ENCODE peak calls at places on chromosomes 2 and 18, in four cellular contexts. One of them, this sample, is unnamed.

GRCh38 chr18:25826377-25826776 is 264.0 kb downstream of the SS18 start:
- DNase-seq in K562: no peak
- DNase-seq in GM12878: no peak
- DNase-seq in HepG2: no peak
- DNase-seq in this sample: no peak

GRCh38 chr2:160039166-160039903 is 23.1 kb downstream of the PLA2R1 start:
- DNase-seq in K562: no peak
- DNase-seq in GM12878: no peak
- DNase-seq in HepG2: no peak
- DNase-seq in this sample: no peak

GRCh38 chr2:177165731-177166711 is 46.6 kb upstream of the HNRNPA3 start:
- DNase-seq in GM12878: peak
- DNase-seq in K562: no peak
- DNase-seq in HepG2: peak
- DNase-seq in this sample: no peak

GRCh38 chr2:64857581-64858471 is 131.4 kb upstream of the SLC1A4 start:
- DNase-seq in HepG2: no peak
- DNase-seq in GM12878: no peak
- DNase-seq in K562: no peak
- DNase-seq in this sample: no peak

GRCh38 chr2:101190753-101191516 is 39.8 kb upstream of the TBC1D8 start:
- DNase-seq in GM12878: no peak
- DNase-seq in K562: no peak
- DNase-seq in HepG2: no peak
- DNase-seq in this sample: no peak

GRCh38 chr18:39946623-39947061 is 2008.4 kb upstream of the PIK3C3 start:
- DNase-seq in GM12878: no peak
- DNase-seq in K562: no peak
- DNase-seq in HepG2: no peak
- DNase-seq in this sample: no peak

GRCh38 chr18:13804305-13804704 is 19.6 kb upstream of the MC5R start:
- DNase-seq in GM12878: peak
- DNase-seq in K562: no peak
- DNase-seq in HepG2: no peak
- DNase-seq in this sample: no peak

GRCh38 chr2:177029501-177029900 is 183.1 kb upstream of the HNRNPA3 start:
- DNase-seq in GM12878: no peak
- DNase-seq in K562: no peak
- DNase-seq in HepG2: no peak
- DNase-seq in this sample: no peak

GRCh38 chr18:31977270-31977872 is 34.4 kb upstream of the TRAPPC8 start:
- DNase-seq in GM12878: no peak
- DNase-seq in K562: peak
- DNase-seq in HepG2: peak
- DNase-seq in this sample: peak

GRCh38 chr2:28164280-28164801 is 228.3 kb upstream of the FOSL2 start:
- DNase-seq in HepG2: no peak
- DNase-seq in K562: no peak
- DNase-seq in GM12878: no peak
- DNase-seq in this sample: no peak

GRCh38 chr2:223180463-223180862 is 128.5 kb downstream of the KCNE4 start:
- DNase-seq in HepG2: no peak
- DNase-seq in GM12878: no peak
- DNase-seq in K562: no peak
- DNase-seq in this sample: no peak

GRCh38 chr18:77103181-77103875 is 29.3 kb downstream of the MBP start:
- DNase-seq in HepG2: no peak
- DNase-seq in GM12878: no peak
- DNase-seq in K562: no peak
- DNase-seq in this sample: no peak

GRCh38 chr2:43524180-43524965 is 71.5 kb downstream of the THADA start:
- DNase-seq in HepG2: no peak
- DNase-seq in K562: peak
- DNase-seq in GM12878: no peak
- DNase-seq in this sample: peak

DNA sequence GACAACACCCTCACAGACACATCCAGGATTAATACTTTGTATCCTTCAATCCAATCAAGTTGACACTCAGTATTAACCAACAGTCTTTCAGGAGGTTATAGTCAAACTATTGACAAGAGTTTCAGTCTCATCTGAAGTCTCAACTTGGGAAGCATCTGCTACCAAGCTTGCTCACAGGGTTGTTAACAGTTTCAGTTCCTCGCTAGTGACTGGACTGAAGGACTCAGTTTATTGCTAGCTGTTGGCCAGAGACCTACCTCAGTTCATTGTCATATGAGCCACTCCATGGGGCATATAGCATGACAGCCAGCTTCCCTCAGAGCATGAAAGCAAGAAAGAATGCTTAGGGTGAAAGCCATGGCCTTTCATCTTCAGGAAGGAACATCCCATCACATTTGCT is 228.6 kb downstream of the EPHA4 start:
- DNase-seq in K562: no peak
- DNase-seq in HepG2: no peak
- DNase-seq in GM12878: no peak
- DNase-seq in this sample: no peak
- TF ChIP-seq TARDBP in K562: no peak
- TF ChIP-seq TARDBP in HepG2: no peak
- TF ChIP-seq TARDBP in GM12878: no peak
- TF ChIP-seq TARDBP in this sample: no peak

DNA sequence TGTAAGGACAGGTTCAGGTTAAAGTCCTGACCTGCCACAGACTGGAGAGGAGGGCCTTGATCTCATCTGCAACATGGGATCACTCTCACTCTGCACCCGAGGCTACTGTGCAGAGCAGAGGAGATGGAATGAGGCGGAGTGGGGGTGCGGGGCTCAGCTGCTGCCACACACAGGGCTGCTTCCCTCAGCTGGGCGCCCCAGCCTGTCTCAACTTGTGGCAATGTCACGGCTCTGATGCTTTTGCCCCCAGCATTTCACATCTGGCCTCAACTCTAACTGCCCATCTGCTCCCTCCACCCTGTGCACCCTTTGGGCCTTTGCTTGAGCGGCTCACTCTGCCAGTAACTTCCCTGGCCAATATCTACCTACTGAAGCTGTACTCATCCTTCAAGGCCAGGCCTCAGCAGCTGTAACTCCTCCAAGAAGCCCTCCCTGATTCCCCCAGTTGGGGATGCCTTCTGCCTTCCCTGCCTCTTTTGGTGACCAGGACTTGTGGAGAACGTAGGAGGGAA is 70.3 kb downstream of the POLR1A start:
- DNase-seq in HepG2: no peak
- DNase-seq in GM12878: no peak
- DNase-seq in K562: no peak
- DNase-seq in this sample: no peak
- TF ChIP-seq FOXK2 in HepG2: no peak
- TF ChIP-seq FOXK2 in GM12878: no peak
- TF ChIP-seq FOXK2 in K562: no peak
- TF ChIP-seq FOXK2 in this sample: no peak

DNA sequence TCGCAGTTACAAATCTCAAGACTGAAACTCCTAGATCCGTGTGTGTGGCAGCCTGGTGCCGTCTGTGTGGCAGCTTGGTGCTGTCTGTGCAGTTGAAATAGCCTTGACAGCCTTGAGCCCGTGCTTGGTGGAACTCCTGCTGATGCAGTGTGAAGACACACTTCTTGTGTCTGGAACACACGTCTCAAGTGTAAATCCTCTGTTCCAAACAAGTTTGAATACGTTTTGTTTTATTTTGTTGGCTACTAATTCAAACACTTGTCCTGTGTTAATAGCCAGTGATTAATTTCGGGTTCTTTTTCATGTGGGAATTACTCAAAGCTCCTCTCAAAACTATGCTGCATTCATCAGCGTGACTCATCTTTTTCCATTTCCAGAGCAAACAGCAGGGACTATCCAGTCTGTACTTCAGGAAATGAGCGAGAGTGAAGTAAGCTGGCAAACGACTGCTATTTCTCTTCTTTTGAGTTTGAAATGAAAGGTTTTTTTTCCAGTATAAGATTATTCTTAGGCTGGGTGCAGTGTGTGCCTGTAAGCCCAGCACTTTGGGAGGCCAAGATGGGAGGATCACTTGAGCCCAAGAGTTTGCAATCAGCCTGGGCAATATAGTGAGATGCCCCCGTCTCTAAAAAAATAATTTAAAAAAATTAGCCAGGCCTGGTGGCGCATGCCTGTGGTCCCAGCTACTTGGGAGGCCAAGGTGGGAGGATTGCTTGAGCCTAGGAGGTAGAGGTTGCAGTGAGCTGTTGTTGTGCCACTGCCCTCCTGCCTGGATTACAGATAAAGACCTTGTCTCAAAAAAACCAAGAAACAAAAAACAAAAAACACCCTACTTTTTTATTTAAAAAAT is 152.9 kb downstream of the SPP2 start:
- DNase-seq in HepG2: peak
- DNase-seq in K562: no peak
- DNase-seq in GM12878: no peak
- DNase-seq in this sample: no peak
- TF ChIP-seq TARDBP in HepG2: no peak
- TF ChIP-seq TARDBP in K562: no peak
- TF ChIP-seq TARDBP in GM12878: no peak
- TF ChIP-seq TARDBP in this sample: no peak

GRCh38 chr2:74925361-74925786 is 33.1 kb upstream of the POLE4 start:
- DNase-seq in K562: no peak
- DNase-seq in HepG2: peak
- DNase-seq in GM12878: no peak
- DNase-seq in this sample: no peak

GRCh38 chr2:74924463-74925265 is 33.8 kb upstream of the POLE4 start:
- DNase-seq in GM12878: no peak
- DNase-seq in K562: no peak
- DNase-seq in HepG2: peak
- DNase-seq in this sample: no peak

GRCh38 chr2:74921236-74921736 is 37.2 kb upstream of the POLE4 start:
- DNase-seq in HepG2: peak
- DNase-seq in K562: no peak
- DNase-seq in GM12878: no peak
- DNase-seq in this sample: no peak

GRCh38 chr2:74919827-74920226 is 38.6 kb upstream of the POLE4 start:
- DNase-seq in HepG2: peak
- DNase-seq in K562: peak
- DNase-seq in GM12878: no peak
- DNase-seq in this sample: peak

GRCh38 chr2:74922592-74923227 is 35.7 kb upstream of the POLE4 start:
- DNase-seq in K562: no peak
- DNase-seq in HepG2: no peak
- DNase-seq in GM12878: no peak
- DNase-seq in this sample: no peak
- TF ChIP-seq FOXK2 in K562: no peak
- TF ChIP-seq FOXK2 in HepG2: no peak
- TF ChIP-seq FOXK2 in GM12878: no peak
- TF ChIP-seq FOXK2 in this sample: no peak

GRCh38 chr2:15527074-15527739 is 33.9 kb downstream of the NBAS start:
- DNase-seq in GM12878: no peak
- DNase-seq in HepG2: peak
- DNase-seq in K562: no peak
- DNase-seq in this sample: no peak
- TF ChIP-seq TARDBP in GM12878: no peak
- TF ChIP-seq TARDBP in HepG2: no peak
- TF ChIP-seq TARDBP in K562: no peak
- TF ChIP-seq TARDBP in this sample: no peak

GRCh38 chr2:54336136-54336976 is 80.3 kb upstream of the TSPYL6 start:
- DNase-seq in GM12878: no peak
- DNase-seq in HepG2: no peak
- DNase-seq in K562: no peak
- DNase-seq in this sample: no peak
- TF ChIP-seq FOXK2 in GM12878: no peak
- TF ChIP-seq FOXK2 in HepG2: no peak
- TF ChIP-seq FOXK2 in K562: no peak
- TF ChIP-seq FOXK2 in this sample: no peak

GRCh38 chr2:188527110-188527509 is 235.4 kb downstream of the GULP1 start:
- DNase-seq in K562: no peak
- DNase-seq in HepG2: no peak
- DNase-seq in GM12878: no peak
- DNase-seq in this sample: no peak

GRCh38 chr2:188527701-188528100 is 236.0 kb downstream of the GULP1 start:
- DNase-seq in GM12878: no peak
- DNase-seq in K562: no peak
- DNase-seq in HepG2: no peak
- DNase-seq in this sample: no peak

GRCh38 chr2:188522517-188522916 is 230.8 kb downstream of the GULP1 start:
- DNase-seq in K562: no peak
- DNase-seq in GM12878: no peak
- DNase-seq in HepG2: no peak
- DNase-seq in this sample: no peak

GRCh38 chr2:188523901-188524300 is 232.2 kb downstream of the GULP1 start:
- DNase-seq in K562: no peak
- DNase-seq in HepG2: no peak
- DNase-seq in GM12878: no peak
- DNase-seq in this sample: no peak

DNA sequence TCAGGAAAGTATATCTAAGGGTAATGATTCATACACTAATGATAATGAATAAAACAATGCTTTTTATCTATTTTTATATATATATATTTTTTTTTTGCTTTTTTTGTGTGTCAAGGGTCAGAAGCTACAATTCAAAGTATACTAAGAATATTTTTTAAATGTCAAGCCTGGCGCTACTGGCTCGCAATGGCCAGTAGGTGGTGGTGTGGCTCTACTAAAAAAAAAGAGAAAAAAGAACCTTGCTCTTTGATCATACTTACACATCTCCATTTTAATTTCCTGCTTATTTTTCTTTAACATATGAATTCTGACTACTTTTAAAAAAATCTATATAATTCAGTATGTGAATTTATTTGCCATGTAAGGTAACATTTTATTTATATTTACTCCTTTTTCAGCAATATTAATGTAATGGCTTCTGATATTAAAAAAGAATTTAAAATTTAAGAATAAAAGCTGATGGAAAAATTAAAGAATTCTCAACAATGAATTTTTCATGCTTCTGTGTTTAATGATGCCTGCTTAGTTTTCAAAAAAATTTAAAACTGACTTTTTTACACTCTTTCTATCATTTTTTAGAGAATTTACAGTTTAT is 232.9 kb downstream of the GULP1 start:
- DNase-seq in K562: peak
- DNase-seq in GM12878: no peak
- DNase-seq in HepG2: peak
- DNase-seq in this sample: peak
- TF ChIP-seq TARDBP in K562: no peak
- TF ChIP-seq TARDBP in GM12878: no peak
- TF ChIP-seq TARDBP in HepG2: no peak
- TF ChIP-seq TARDBP in this sample: no peak